ENCODE peak calls at places on chromosomes 5 and 9, in ten cellular contexts. K is CD8-positive, alpha-beta memory T cell; C is caudate nucleus; G is stimulated activated CD4-positive, alpha-beta T cell treated with anti-CD3 and anti-CD28 coated beads, Interleukin-2, amount 100 ng/mL, for 48 hours; M is GM19239; A is NAMALWA; T is body of pancreas; D is small intestine; Q is LoVo; R is activated T-cell treated with anti-CD3 and anti-CD28 coated beads for 1 hour. Z is an unnamed sample.

GRCh38 chr5:2131826-2132496 is 249.2 kb upstream of the IRX4 start:
- DNase-seq in K (no peak), A (no peak), G (no peak), Q (no peak), M (no peak), D (no peak), T (no peak), R (no peak), C (no peak), Z (no peak)

GRCh38 chr9:94713446-94714185 is 12.9 kb upstream of the AOPEP start:
- DNase-seq in G (no peak), T (no peak), A (no peak), D (no peak), K (no peak), Q (no peak), R (no peak), C (no peak), M (no peak), Z (no peak)

GRCh38 chr5:151086905-151087360 is 6.1 kb upstream of the TNIP1 start:
- DNase-seq in K (peak), M (peak), G (peak), R (peak), D (peak), C (no peak), Q (no peak), T (no peak), A (peak), Z (no peak)

GRCh38 chr9:120619751-120620655 is 40.0 kb upstream of the CDK5RAP2 start:
- DNase-seq in A (peak), G (peak), C (no peak), R (peak), D (peak), T (peak), M (peak), K (peak), Q (peak), Z (peak)

GRCh38 chr5:38663276-38663675 is 106.8 kb upstream of the LIFR start:
- DNase-seq in G (no peak), Q (no peak), K (no peak), M (no peak), C (no peak), A (no peak), R (no peak), D (no peak), T (no peak), Z (no peak)

GRCh38 chr5:59174248-59174844 is 591.5 kb downstream of the RAB3C start:
- DNase-seq in Q (peak), M (no peak), K (peak), R (no peak), G (no peak), C (no peak), T (peak), D (peak), A (peak), Z (no peak)

GRCh38 chr9:86977205-86977835 is 30.0 kb upstream of the GAS1 start:
- DNase-seq in K (no peak), G (no peak), A (no peak), T (no peak), C (no peak), M (no peak), Q (no peak), D (no peak), R (no peak), Z (no peak)

GRCh38 chr5:139951296-139951924 is 91.7 kb downstream of the NRG2 start:
- DNase-seq in R (no peak), M (no peak), K (no peak), Q (no peak), T (no peak), C (no peak), D (no peak), A (no peak), G (no peak), Z (no peak)

GRCh38 chr5:76660360-76660759 is 37.2 kb upstream of the F2RL2 start:
- DNase-seq in A (no peak), M (no peak), G (no peak), R (no peak), Q (no peak), T (no peak), D (no peak), K (no peak), C (no peak), Z (no peak)

GRCh38 chr5:149379177-149379761 is at the start of gene IL17B:
- DNase-seq in M (no peak), K (no peak), D (no peak), T (no peak), R (no peak), C (no peak), G (no peak), A (no peak), Q (no peak), Z (no peak)

GRCh38 chr9:20312732-20313131 is 309.6 kb downstream of the MLLT3 start:
- DNase-seq in C (no peak), D (no peak), Q (peak), A (no peak), M (no peak), R (no peak), G (no peak), K (no peak), T (no peak), Z (no peak)

GRCh38 chr5:43191740-43192557 is at the start of gene NIM1K:
- DNase-seq in M (peak), T (peak), Q (no peak), K (peak), R (no peak), D (peak), G (peak), C (peak), A (no peak), Z (peak)

GRCh38 chr5:33311893-33312292 is 128.9 kb upstream of the TARS1 start:
- DNase-seq in R (no peak), A (no peak), C (no peak), Q (no peak), D (no peak), T (no peak), G (no peak), M (no peak), K (no peak), Z (no peak)

GRCh38 chr9:98943682-98944129 is at the start of gene COL15A1:
- DNase-seq in A (no peak), Q (no peak), C (no peak), K (no peak), M (no peak), D (no peak), T (peak), G (no peak), R (no peak), Z (peak)

GRCh38 chr9:133236291-133237071 is 27.4 kb upstream of the OBP2B start:
- DNase-seq in Q (no peak), M (no peak), T (no peak), G (no peak), K (no peak), C (no peak), D (no peak), R (no peak), A (no peak), Z (peak)

GRCh38 chr9:530681-531080 is 310.8 kb upstream of the DMRT1 start:
- DNase-seq in K (no peak), M (no peak), C (no peak), D (no peak), A (no peak), T (peak), Q (peak), R (no peak), G (no peak), Z (no peak)

GRCh38 chr5:27639005-27639612 is 600.7 kb upstream of the CDH9 start:
- DNase-seq in K (no peak), R (no peak), A (no peak), G (no peak), M (no peak), D (no peak), T (no peak), C (no peak), Q (no peak), Z (peak)

GRCh38 chr9:136686794-136687711 is at the start of gene AGPAT2:
- DNase-seq in R (peak), G (peak), T (peak), D (peak), A (peak), M (peak), K (peak), C (no peak), Q (peak), Z (peak)

GRCh38 chr5:40652441-40653220 is 27.1 kb upstream of the PTGER4 start:
- DNase-seq in G (no peak), M (no peak), T (no peak), D (peak), K (no peak), R (no peak), Q (no peak), A (peak), C (no peak), Z (no peak)

GRCh38 chr9:38202335-38202938 is 133.4 kb upstream of the SHB start:
- DNase-seq in G (no peak), A (no peak), M (no peak), Q (no peak), C (no peak), K (no peak), R (no peak), D (no peak), T (no peak), Z (no peak)

GRCh38 chr5:39001683-39002082 is 72.5 kb downstream of the RICTOR start:
- DNase-seq in R (no peak), A (no peak), K (no peak), T (no peak), M (no peak), G (no peak), Q (no peak), D (no peak), C (no peak), Z (no peak)

GRCh38 chr9:91486699-91487497 is 63.3 kb upstream of the NFIL3 start:
- DNase-seq in M (no peak), Q (no peak), C (no peak), K (no peak), G (no peak), R (no peak), A (peak), D (no peak), T (no peak), Z (no peak)

GRCh38 chr5:59711316-59711715 is 182.2 kb downstream of the PDE4D start:
- DNase-seq in C (no peak), T (no peak), Q (no peak), D (no peak), K (no peak), R (no peak), M (no peak), A (no peak), G (no peak), Z (no peak)

GRCh38 chr5:174503461-174504265 is 220.7 kb upstream of the MSX2 start:
- DNase-seq in C (peak), A (no peak), D (peak), G (no peak), K (no peak), T (peak), M (no peak), R (no peak), Q (peak), Z (no peak)